ENCODE peak calls at places on chromosomes 6 and 20, in eight cellular contexts. W is endothelial cell of umbilical vein, Z is transverse colon, O is suprapubic skin, L is sigmoid colon, R is uterus, J is H54, A is heart left ventricle. G is an unnamed sample.

GRCh38 chr6:35486005-35486925 is 10.6 kb downstream of the TEAD3 start:
- DNase-seq in J (no peak), A (no peak), O (no peak), W (no peak), Z (peak), R (peak), L (peak), G (no peak)

GRCh38 chr6:119586250-119586882 is 236.8 kb upstream of the MAN1A1 start:
- DNase-seq in L (no peak), O (no peak), A (no peak), Z (no peak), R (no peak), J (no peak), W (no peak), G (no peak)

GRCh38 chr6:69973138-69973537 is 106.8 kb downstream of the COL19A1 start:
- DNase-seq in L (no peak), A (no peak), W (no peak), R (no peak), Z (no peak), O (no peak), J (no peak), G (no peak)

GRCh38 chr6:3765415-3765814 is 13.9 kb upstream of the PXDC1 start:
- DNase-seq in Z (no peak), J (no peak), L (no peak), R (no peak), W (no peak), A (no peak), O (peak), G (no peak)

GRCh38 chr6:43951063-43951755 is 176.0 kb downstream of the MRPL14 start:
- DNase-seq in L (peak), A (peak), R (peak), Z (peak), J (peak), O (no peak), W (no peak), G (peak)

GRCh38 chr6:148221580-148221979 is 121.1 kb upstream of the SASH1 start:
- DNase-seq in R (no peak), J (no peak), A (no peak), L (no peak), W (no peak), Z (no peak), O (no peak), G (no peak)

GRCh38 chr6:166026586-166027126 is 141.0 kb downstream of the TBXT start:
- DNase-seq in R (no peak), Z (no peak), W (no peak), A (peak), O (no peak), J (no peak), L (no peak), G (no peak)

GRCh38 chr20:1841554-1842140 is 53.6 kb upstream of the SIRPA start:
- DNase-seq in A (no peak), J (no peak), O (no peak), Z (peak), W (no peak), L (peak), R (no peak), G (no peak)

GRCh38 chr20:51634877-51635276 is 92.4 kb upstream of the NFATC2 start:
- DNase-seq in O (no peak), A (no peak), J (no peak), L (no peak), R (no peak), W (no peak), Z (no peak), G (no peak)

GRCh38 chr6:40249935-40250334 is 315.7 kb upstream of the MOCS1 start:
- DNase-seq in Z (no peak), L (no peak), O (no peak), A (no peak), J (no peak), R (no peak), W (no peak), G (no peak)

GRCh38 chr6:140773276-140773675 is 1359.4 kb upstream of the GJE1 start:
- DNase-seq in L (no peak), A (no peak), W (peak), J (no peak), O (no peak), R (no peak), Z (no peak), G (no peak)

GRCh38 chr20:50453533-50453932 is 56.6 kb upstream of the PTPN1 start:
- DNase-seq in O (no peak), L (no peak), R (no peak), Z (no peak), J (no peak), A (no peak), W (no peak), G (no peak)

GRCh38 chr6:170371091-170371490 is 64.5 kb downstream of the FAM120B start:
- DNase-seq in J (no peak), O (no peak), W (no peak), L (no peak), Z (no peak), R (no peak), A (no peak), G (no peak)

GRCh38 chr6:5968817-5969726 is 37.7 kb downstream of the NRN1 start:
- DNase-seq in R (peak), Z (peak), A (peak), J (peak), L (no peak), W (peak), O (no peak), G (no peak)

GRCh38 chr20:40009542-40009941 is 679.5 kb downstream of the MAFB start:
- DNase-seq in J (no peak), W (no peak), Z (no peak), L (no peak), A (no peak), O (no peak), R (no peak), G (no peak)

GRCh38 chr6:67411036-67411435 is 1224.0 kb upstream of the ADGRB3 start:
- DNase-seq in Z (no peak), R (no peak), A (no peak), O (no peak), J (no peak), W (peak), L (no peak), G (no peak)

GRCh38 chr6:88623531-88623930 is 339.9 kb downstream of the RNGTT start:
- DNase-seq in Z (no peak), L (no peak), A (no peak), O (no peak), W (no peak), R (no peak), J (no peak), G (no peak)

GRCh38 chr20:23669866-23670265 is 19.0 kb downstream of the CST4 start:
- DNase-seq in W (no peak), Z (no peak), O (no peak), J (no peak), R (no peak), L (no peak), A (no peak), G (no peak)

GRCh38 chr6:70706491-70707123 is 38.9 kb downstream of the SMAP1 start:
- DNase-seq in Z (no peak), J (no peak), R (no peak), L (no peak), O (no peak), W (peak), A (no peak), G (peak)

GRCh38 chr6:105482227-105482839 is 79.5 kb upstream of the PREP start:
- DNase-seq in J (no peak), R (peak), L (peak), O (no peak), Z (peak), A (peak), W (peak), G (no peak)

GRCh38 chr6:465531-466348 is 74.2 kb downstream of the IRF4 start:
- DNase-seq in O (no peak), W (no peak), A (no peak), L (no peak), Z (no peak), R (no peak), J (no peak), G (no peak)

GRCh38 chr6:45543298-45544235 is 165.8 kb upstream of the SUPT3H start:
- DNase-seq in J (peak), R (no peak), L (no peak), O (no peak), Z (no peak), W (no peak), A (no peak), G (no peak)

GRCh38 chr6:143965503-143966171 is 42.4 kb downstream of the PLAGL1 start:
- DNase-seq in W (no peak), A (no peak), R (no peak), Z (no peak), L (no peak), J (peak), O (no peak), G (no peak)

GRCh38 chr6:3442444-3443220 is 14.2 kb downstream of the SLC22A23 start:
- DNase-seq in L (no peak), R (no peak), J (peak), O (no peak), Z (no peak), A (no peak), W (no peak), G (peak)

GRCh38 chr6:40957616-40958492 is 81.2 kb downstream of the UNC5CL start:
- DNase-seq in A (no peak), O (no peak), J (peak), Z (no peak), L (no peak), W (peak), R (no peak), G (no peak)

GRCh38 chr6:155599571-155599970 is 143.9 kb upstream of the NOX3 start:
- DNase-seq in R (no peak), O (no peak), W (no peak), J (no peak), A (no peak), Z (no peak), L (no peak), G (no peak)

GRCh38 chr6:48080227-48081009 is 30.6 kb downstream of the PTCHD4 start:
- DNase-seq in L (no peak), W (peak), Z (no peak), O (no peak), J (no peak), A (no peak), R (no peak), G (no peak)

GRCh38 chr6:20605581-20605980 is 71.3 kb downstream of the CDKAL1 start:
- DNase-seq in J (no peak), O (no peak), W (no peak), R (no peak), L (no peak), Z (no peak), A (no peak), G (no peak)

GRCh38 chr6:69386431-69386830 is 410.4 kb downstream of the LMBRD1 start:
- DNase-seq in J (no peak), Z (no peak), R (no peak), W (no peak), A (no peak), O (no peak), L (no peak), G (no peak)

GRCh38 chr6:14851286-14851685 is 394.6 kb upstream of the JARID2 start:
- DNase-seq in L (no peak), A (no peak), R (no peak), O (no peak), W (no peak), Z (no peak), J (no peak), G (no peak)

GRCh38 chr20:25191051-25191450 is 4.5 kb upstream of the ENTPD6 start:
- DNase-seq in A (peak), O (no peak), Z (no peak), L (no peak), R (no peak), J (no peak), W (no peak), G (peak)

GRCh38 chr20:50224553-50225255 is 34.1 kb downstream of the CEBPB start:
- DNase-seq in Z (peak), O (peak), W (peak), R (peak), J (no peak), A (peak), L (peak), G (no peak)

GRCh38 chr6:12047304-12047703 is 35.2 kb downstream of the HIVEP1 start:
- DNase-seq in O (no peak), Z (peak), R (no peak), W (no peak), J (no peak), A (no peak), L (no peak), G (no peak)

GRCh38 chr6:26022166-26022510 is 59.5 kb downstream of the TRIM38 start:
- DNase-seq in R (peak), J (no peak), W (peak), L (peak), O (no peak), Z (peak), A (peak), G (peak)

GRCh38 chr6:158628542-158628941 is 16.0 kb downstream of the DYNLT1 start:
- DNase-seq in J (no peak), R (no peak), A (no peak), W (no peak), Z (no peak), O (no peak), L (no peak), G (no peak)

GRCh38 chr20:59945731-59946130 is 5.5 kb downstream of the FAM217B start:
- DNase-seq in W (no peak), J (no peak), O (no peak), A (no peak), R (no peak), Z (no peak), L (no peak), G (no peak)
- TF ChIP-seq POLR2A in W (no peak), J (no peak), O (no peak), A (no peak), R (no peak), Z (no peak), L (no peak), G (no peak)

GRCh38 chr20:62413896-62414481 is 6.9 kb upstream of the CABLES2 start:
- DNase-seq in R (no peak), L (no peak), J (peak), Z (no peak), O (no peak), W (no peak), A (no peak), G (no peak)
- TF ChIP-seq POLR2A in R (no peak), L (no peak), J (no peak), Z (no peak), O (no peak), W (no peak), A (no peak), G (no peak)

DNA sequence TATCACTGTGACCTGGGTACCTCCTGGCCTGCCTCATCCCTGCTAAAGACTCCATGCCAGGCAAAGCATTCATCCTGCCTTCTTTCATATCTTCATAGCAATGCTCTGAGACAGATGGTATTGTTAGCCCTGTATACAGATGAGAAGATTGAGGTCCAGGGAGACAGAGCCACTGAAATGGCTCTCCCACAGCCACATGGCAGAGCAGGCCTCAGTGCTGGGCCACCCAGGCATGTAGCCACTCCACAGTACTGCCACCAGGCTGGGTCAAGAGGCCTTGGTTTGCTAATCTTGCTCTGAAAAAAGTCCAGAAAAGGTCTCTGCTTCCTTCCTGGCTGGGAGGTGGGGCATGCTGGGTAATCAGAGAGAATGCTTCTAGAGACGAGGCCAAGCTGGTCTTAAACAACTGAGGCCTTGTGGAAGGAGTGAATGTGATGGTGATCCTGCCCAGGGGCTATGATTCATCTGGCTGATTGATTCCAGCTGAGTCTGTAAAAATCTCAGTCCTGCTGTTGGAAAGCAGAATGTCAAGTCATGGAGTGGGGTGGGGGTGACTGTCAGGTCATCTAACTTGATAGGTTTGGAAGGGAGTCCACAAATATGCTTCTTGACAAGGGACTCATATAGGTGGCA is 29.8 kb downstream of the HM13 start:
- DNase-seq in L (no peak), W (peak), Z (no peak), A (no peak), O (no peak), R (peak), J (no peak), G (no peak)
- TF ChIP-seq POLR2A in L (no peak), W (no peak), Z (no peak), A (no peak), O (no peak), R (no peak), J (no peak), G (no peak)

GRCh38 chr20:45981261-45981660 is 9.3 kb upstream of the ZNF335 start:
- DNase-seq in Z (no peak), A (no peak), J (no peak), W (no peak), L (peak), R (no peak), O (no peak), G (no peak)
- TF ChIP-seq POLR2A in Z (no peak), A (no peak), J (no peak), W (no peak), L (no peak), R (no peak), O (no peak), G (no peak)

G was measured in erythroblast.